ENCODE peak calls at places on chromosomes 3 and 15, in ten cellular contexts. U, A, F, Y, K, V, G, C, D and W are unnamed samples.

GRCh38 chr15:67120839-67121540 is 55.6 kb downstream of the SMAD3 start:
- DNase-seq in U (peak; percentile 92), K (no peak), F (no peak), G (peak; percentile 55), D (peak; percentile 86), A (peak; percentile 96), V (no peak), Y (no peak), C (peak; percentile 97), W (peak; percentile 79)

GRCh38 chr15:56244237-56244810 is 645 bp upstream of the RFX7 start:
- DNase-seq in D (peak; percentile 21), V (no peak), G (no peak), U (peak; percentile 38), C (peak; percentile 80), K (peak; percentile 80), A (peak; percentile 55), F (no peak), Y (peak; percentile 73), W (peak; percentile 58)

GRCh38 chr15:63181658-63182057 is 7.7 kb upstream of the RAB8B start:
- DNase-seq in V (no peak), Y (no peak), D (no peak), K (no peak), A (no peak), F (no peak), G (no peak), C (no peak), U (no peak), W (no peak)

GRCh38 chr15:77393471-77393840 is 26.4 kb downstream of the PEAK1 start:
- DNase-seq in G (no peak), C (no peak), U (no peak), A (no peak), Y (no peak), D (no peak), K (no peak), V (no peak), F (no peak), W (no peak)

GRCh38 chr3:171329759-171330158 is 130.4 kb downstream of the TNIK start:
- DNase-seq in Y (peak; percentile 61), C (no peak), D (no peak), K (no peak), A (no peak), V (no peak), U (no peak), G (no peak), F (no peak), W (no peak)

GRCh38 chr3:189515916-189516531 is 115.2 kb upstream of the TP63 start:
- DNase-seq in U (no peak), V (no peak), G (no peak), C (no peak), K (no peak), F (no peak), D (no peak), A (no peak), Y (no peak), W (no peak)

GRCh38 chr3:134039161-134039862 is 9.6 kb upstream of the SLCO2A1 start:
- DNase-seq in A (no peak), F (peak; percentile 8), V (no peak), Y (peak; percentile 28), U (no peak), C (no peak), K (no peak), D (no peak), G (no peak), W (peak; percentile 51)

GRCh38 chr15:63080638-63081250 is 38.2 kb downstream of the TPM1 start:
- DNase-seq in C (no peak), D (no peak), K (no peak), V (no peak), G (no peak), Y (no peak), A (no peak), U (no peak), F (no peak), W (no peak)

GRCh38 chr3:12953201-12953712 is 111.9 kb upstream of the RPL32 start:
- DNase-seq in Y (no peak), A (no peak), K (no peak), F (no peak), V (no peak), G (no peak), U (no peak), C (no peak), D (no peak), W (no peak)

GRCh38 chr3:183449391-183449790 is 21.0 kb upstream of the MCF2L2 start:
- DNase-seq in A (peak; percentile 23), F (no peak), D (no peak), C (peak; percentile 66), V (no peak), K (peak; percentile 66), G (no peak), Y (peak; percentile 56), U (no peak), W (no peak)

DNA sequence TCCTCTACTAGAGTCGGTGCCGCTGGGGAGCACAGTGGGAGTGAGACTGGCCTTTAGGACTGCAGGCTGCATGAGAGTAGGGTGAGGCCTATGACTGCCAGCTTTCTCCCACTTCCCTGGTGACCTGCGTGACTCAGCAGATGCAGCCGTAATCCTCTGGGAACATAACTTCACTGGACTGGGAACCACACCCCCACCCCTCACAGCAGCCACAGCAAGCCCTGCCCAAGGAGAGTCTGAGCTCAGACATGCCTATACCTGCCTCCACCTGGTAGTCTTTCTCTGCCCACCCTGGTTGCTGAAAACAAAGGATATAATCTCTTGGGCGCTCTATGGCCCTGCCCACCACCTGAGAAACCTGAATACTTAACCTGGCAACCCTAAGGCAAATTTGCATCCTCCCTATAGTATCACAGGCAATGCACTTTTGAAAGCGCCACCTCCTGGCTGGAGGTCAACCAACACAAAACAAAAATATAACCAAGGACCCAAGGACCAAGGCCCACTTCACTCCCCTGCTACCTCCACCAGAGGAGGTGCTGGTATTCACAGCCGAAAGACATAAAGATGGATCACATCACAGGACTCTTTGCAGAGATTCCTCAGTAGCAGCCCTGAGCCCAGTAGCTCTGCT is 308.9 kb downstream of the CTNNB1 start:
- DNase-seq in K (no peak), A (no peak), Y (no peak), C (no peak), U (no peak), G (no peak), V (no peak), D (no peak), F (peak; percentile 23), W (no peak)
- TF ChIP-seq CTCF in K (peak; percentile 18), A (no peak), Y (no peak), C (peak; percentile 10), U (no peak), G (no peak), V (no peak), D (no peak), F (peak; percentile 65), W (no peak)

DNA sequence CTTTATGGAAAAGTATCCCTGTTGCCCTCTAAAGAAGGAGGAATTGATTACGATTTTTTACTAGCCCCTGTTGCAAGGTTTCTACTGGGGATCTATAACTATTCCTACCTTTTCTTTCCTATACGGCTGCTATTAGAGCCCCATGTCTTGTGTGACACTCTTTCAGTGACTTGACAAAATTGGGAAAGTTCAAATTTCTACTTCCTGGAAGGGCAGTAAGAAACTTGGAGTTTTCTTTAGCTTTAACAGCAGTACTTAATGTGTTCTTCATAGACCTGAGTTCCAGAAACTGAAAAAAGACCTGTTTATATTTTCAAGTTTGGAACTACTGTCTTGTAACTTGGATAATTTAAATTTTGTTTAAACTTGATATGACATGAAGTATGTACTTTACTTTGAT is 54.7 kb downstream of the TRPC1 start:
- DNase-seq in K (no peak), D (no peak), V (no peak), C (no peak), A (no peak), Y (no peak), G (no peak), F (no peak), U (no peak), W (no peak)
- TF ChIP-seq CTCF in K (no peak), D (no peak), V (no peak), C (no peak), A (no peak), Y (no peak), G (no peak), F (no peak), U (no peak), W (no peak)

GRCh38 chr15:61115679-61116078 is 113.4 kb downstream of the RORA start:
- DNase-seq in U (no peak), D (no peak), V (no peak), G (no peak), Y (no peak), C (no peak), A (no peak), K (no peak), F (no peak), W (no peak)

GRCh38 chr15:61119556-61119955 is 109.5 kb downstream of the RORA start:
- DNase-seq in F (no peak), C (no peak), A (no peak), D (no peak), V (no peak), U (no peak), Y (no peak), K (no peak), G (no peak), W (no peak)

GRCh38 chr15:61116830-61117229 is 112.3 kb downstream of the RORA start:
- DNase-seq in Y (no peak), A (no peak), K (peak; percentile 33), V (no peak), D (no peak), G (no peak), F (no peak), U (no peak), C (no peak), W (no peak)

GRCh38 chr15:61115241-61115640 is 113.9 kb downstream of the RORA start:
- DNase-seq in A (no peak), C (no peak), Y (no peak), U (no peak), G (peak; percentile 52), D (no peak), V (no peak), K (no peak), F (no peak), W (no peak)

DNA sequence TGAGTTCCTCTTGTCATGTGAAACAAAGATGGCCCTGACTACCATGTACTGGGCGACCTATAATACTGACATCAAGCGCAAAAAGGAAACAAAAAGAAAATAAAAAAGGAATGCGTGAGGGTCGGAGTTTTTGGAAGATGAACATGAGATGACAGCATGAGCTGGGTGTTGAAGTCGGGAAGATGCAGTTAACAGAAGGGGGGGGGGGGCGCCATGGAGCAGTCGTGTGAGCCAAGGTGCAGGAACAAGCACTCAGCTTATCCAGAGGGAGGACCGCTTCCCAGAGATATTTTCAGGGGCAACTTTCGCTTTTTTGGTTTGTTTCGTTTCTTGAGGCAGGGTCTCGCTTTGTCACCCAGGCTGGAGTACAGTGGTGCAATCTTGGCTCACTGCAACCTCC is 110.2 kb downstream of the RORA start:
- DNase-seq in Y (no peak), U (no peak), D (no peak), A (no peak), C (no peak), V (no peak), F (no peak), G (no peak), K (peak; percentile 37), W (no peak)
- TF ChIP-seq CTCF in Y (peak; percentile 26), U (no peak), D (no peak), A (no peak), C (peak; percentile 28), V (peak; percentile 55), F (no peak), G (no peak), K (peak; percentile 54), W (no peak)

DNA sequence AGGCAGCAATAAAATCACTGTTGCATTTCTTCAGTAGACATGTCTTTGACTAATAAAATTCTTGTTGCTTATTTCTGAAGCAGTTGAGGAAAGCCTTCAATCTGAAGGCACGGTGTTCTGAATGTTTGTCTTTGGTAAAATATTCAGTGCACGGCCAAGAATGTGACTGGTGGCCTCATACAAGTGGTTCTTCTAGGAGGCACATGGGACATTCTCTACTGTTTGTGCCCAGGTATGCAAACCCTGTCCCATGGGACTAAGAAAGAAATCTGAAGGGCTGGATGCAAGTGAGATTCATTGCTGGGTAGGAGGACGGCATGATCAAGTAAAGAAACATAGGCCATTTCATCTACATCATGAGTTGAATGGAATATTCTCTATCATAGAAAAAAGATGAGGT is 250.6 kb upstream of the NR2F2 start:
- DNase-seq in U (no peak), V (no peak), Y (no peak), D (no peak), F (no peak), K (no peak), G (no peak), A (no peak), C (no peak), W (no peak)
- TF ChIP-seq CTCF in U (no peak), V (no peak), Y (no peak), D (no peak), F (no peak), K (no peak), G (no peak), A (no peak), C (no peak), W (no peak)